ENCODE peak calls at places on chromosomes 7 and 10, in four cellular contexts. One of them, this sample, is unnamed.

GRCh38 chr7:78280276-78280675 is 481.7 kb downstream of the PHTF2 start:
- DNase-seq in ELF-1: no peak
- DNase-seq in activated T-cell treated with anti-CD3 and anti-CD28 coated beads, Interleukin-2, amount 50 U/mL, for 72 hours: no peak
- DNase-seq in stimulated activated CD4-positive, alpha-beta T cell treated with anti-CD3 and anti-CD28 coated beads, Interleukin-4, amount 100 ng/mL, for 48 hours: no peak
- DNase-seq in this sample: no peak

GRCh38 chr7:108078156-108078781 is 51.9 kb downstream of the LAMB4 start:
- DNase-seq in activated T-cell treated with anti-CD3 and anti-CD28 coated beads, Interleukin-2, amount 50 U/mL, for 72 hours: no peak
- DNase-seq in ELF-1: no peak
- DNase-seq in stimulated activated CD4-positive, alpha-beta T cell treated with anti-CD3 and anti-CD28 coated beads, Interleukin-4, amount 100 ng/mL, for 48 hours: no peak
- DNase-seq in this sample: no peak

GRCh38 chr10:80144302-80145131 is 12.0 kb downstream of the PLAC9 start:
- DNase-seq in ELF-1: no peak
- DNase-seq in stimulated activated CD4-positive, alpha-beta T cell treated with anti-CD3 and anti-CD28 coated beads, Interleukin-4, amount 100 ng/mL, for 48 hours: peak; percentile 14
- DNase-seq in activated T-cell treated with anti-CD3 and anti-CD28 coated beads, Interleukin-2, amount 50 U/mL, for 72 hours: peak; percentile 24
- DNase-seq in this sample: no peak

GRCh38 chr7:47591655-47592572 is 10.0 kb upstream of the TNS3 start:
- DNase-seq in ELF-1: peak; percentile 92
- DNase-seq in activated T-cell treated with anti-CD3 and anti-CD28 coated beads, Interleukin-2, amount 50 U/mL, for 72 hours: no peak
- DNase-seq in stimulated activated CD4-positive, alpha-beta T cell treated with anti-CD3 and anti-CD28 coated beads, Interleukin-4, amount 100 ng/mL, for 48 hours: no peak
- DNase-seq in this sample: no peak

GRCh38 chr10:3778708-3779108 is 6.3 kb downstream of the KLF6 start:
- DNase-seq in stimulated activated CD4-positive, alpha-beta T cell treated with anti-CD3 and anti-CD28 coated beads, Interleukin-4, amount 100 ng/mL, for 48 hours: no peak
- DNase-seq in ELF-1: no peak
- DNase-seq in activated T-cell treated with anti-CD3 and anti-CD28 coated beads, Interleukin-2, amount 50 U/mL, for 72 hours: no peak
- DNase-seq in this sample: no peak

GRCh38 chr10:109062371-109062770 is 860.9 kb downstream of the XPNPEP1 start:
- DNase-seq in activated T-cell treated with anti-CD3 and anti-CD28 coated beads, Interleukin-2, amount 50 U/mL, for 72 hours: no peak
- DNase-seq in stimulated activated CD4-positive, alpha-beta T cell treated with anti-CD3 and anti-CD28 coated beads, Interleukin-4, amount 100 ng/mL, for 48 hours: no peak
- DNase-seq in ELF-1: no peak
- DNase-seq in this sample: no peak

GRCh38 chr10:2111936-2112335 is 374.6 kb upstream of the ADARB2 start:
- DNase-seq in ELF-1: peak; percentile 5
- DNase-seq in activated T-cell treated with anti-CD3 and anti-CD28 coated beads, Interleukin-2, amount 50 U/mL, for 72 hours: no peak
- DNase-seq in stimulated activated CD4-positive, alpha-beta T cell treated with anti-CD3 and anti-CD28 coated beads, Interleukin-4, amount 100 ng/mL, for 48 hours: no peak
- DNase-seq in this sample: peak; percentile 39

GRCh38 chr10:94358480-94358879 is 4.3 kb downstream of the NOC3L start:
- DNase-seq in stimulated activated CD4-positive, alpha-beta T cell treated with anti-CD3 and anti-CD28 coated beads, Interleukin-4, amount 100 ng/mL, for 48 hours: no peak
- DNase-seq in activated T-cell treated with anti-CD3 and anti-CD28 coated beads, Interleukin-2, amount 50 U/mL, for 72 hours: no peak
- DNase-seq in ELF-1: peak; percentile 34
- DNase-seq in this sample: no peak

GRCh38 chr10:69752491-69752890 is 49.2 kb upstream of the COL13A1 start:
- DNase-seq in activated T-cell treated with anti-CD3 and anti-CD28 coated beads, Interleukin-2, amount 50 U/mL, for 72 hours: no peak
- DNase-seq in ELF-1: no peak
- DNase-seq in stimulated activated CD4-positive, alpha-beta T cell treated with anti-CD3 and anti-CD28 coated beads, Interleukin-4, amount 100 ng/mL, for 48 hours: no peak
- DNase-seq in this sample: no peak

GRCh38 chr10:86222687-86223086 is 143.9 kb downstream of the GRID1 start:
- DNase-seq in activated T-cell treated with anti-CD3 and anti-CD28 coated beads, Interleukin-2, amount 50 U/mL, for 72 hours: no peak
- DNase-seq in stimulated activated CD4-positive, alpha-beta T cell treated with anti-CD3 and anti-CD28 coated beads, Interleukin-4, amount 100 ng/mL, for 48 hours: no peak
- DNase-seq in ELF-1: no peak
- DNase-seq in this sample: no peak

GRCh38 chr7:2123360-2123759 is 109.4 kb downstream of the MAD1L1 start:
- DNase-seq in ELF-1: peak; percentile 73
- DNase-seq in activated T-cell treated with anti-CD3 and anti-CD28 coated beads, Interleukin-2, amount 50 U/mL, for 72 hours: no peak
- DNase-seq in stimulated activated CD4-positive, alpha-beta T cell treated with anti-CD3 and anti-CD28 coated beads, Interleukin-4, amount 100 ng/mL, for 48 hours: no peak
- DNase-seq in this sample: no peak

GRCh38 chr7:151968357-151968756 is 12.1 kb downstream of the GALNTL5 start:
- DNase-seq in activated T-cell treated with anti-CD3 and anti-CD28 coated beads, Interleukin-2, amount 50 U/mL, for 72 hours: no peak
- DNase-seq in stimulated activated CD4-positive, alpha-beta T cell treated with anti-CD3 and anti-CD28 coated beads, Interleukin-4, amount 100 ng/mL, for 48 hours: no peak
- DNase-seq in ELF-1: no peak
- DNase-seq in this sample: peak; percentile 13

GRCh38 chr10:98478430-98479222 is 31.9 kb upstream of the HPS1 start:
- DNase-seq in activated T-cell treated with anti-CD3 and anti-CD28 coated beads, Interleukin-2, amount 50 U/mL, for 72 hours: no peak
- DNase-seq in stimulated activated CD4-positive, alpha-beta T cell treated with anti-CD3 and anti-CD28 coated beads, Interleukin-4, amount 100 ng/mL, for 48 hours: no peak
- DNase-seq in ELF-1: no peak
- DNase-seq in this sample: no peak

GRCh38 chr7:452791-453455 is 66.7 kb downstream of the PDGFA start:
- DNase-seq in activated T-cell treated with anti-CD3 and anti-CD28 coated beads, Interleukin-2, amount 50 U/mL, for 72 hours: no peak
- DNase-seq in stimulated activated CD4-positive, alpha-beta T cell treated with anti-CD3 and anti-CD28 coated beads, Interleukin-4, amount 100 ng/mL, for 48 hours: no peak
- DNase-seq in ELF-1: no peak
- DNase-seq in this sample: no peak

This sample was measured in H1.